ENCODE peak calls at places on chromosomes 2 and 18, in ten cellular contexts. B is tibial artery; F is B cell; N is PC-9; W is heart left ventricle; C is fibroblast of villous mesenchyme; L is CD4-positive, alpha-beta T cell; O is H9; A is progenitor cell of endocrine pancreas; V is ascending aorta. J is an unnamed sample.

GRCh38 chr2:6429210-6429986 is 436.3 kb downstream of the CMPK2 start:
- DNase-seq in O (no peak), C (no peak), A (no peak), B (no peak), F (no peak), W (no peak), N (no peak), L (no peak), V (no peak), J (no peak)

GRCh38 chr2:47159627-47160026 is 4.5 kb upstream of the STPG4 start:
- DNase-seq in B (no peak), O (no peak), V (no peak), A (no peak), L (no peak), N (no peak), F (no peak), C (no peak), W (no peak), J (no peak)

GRCh38 chr18:55732227-55733106 is 144.5 kb upstream of the TCF4 start:
- DNase-seq in B (no peak), A (no peak), V (no peak), F (no peak), O (no peak), W (no peak), N (no peak), C (peak; percentile 78), L (no peak), J (no peak)

GRCh38 chr2:233426619-233427342 is 72.5 kb downstream of the DGKD start:
- DNase-seq in V (no peak), N (peak; percentile 37), F (no peak), O (no peak), L (no peak), A (no peak), C (peak; percentile 69), W (no peak), B (no peak), J (no peak)

GRCh38 chr2:171172980-171173542 is 12.4 kb upstream of the TLK1 start:
- DNase-seq in C (peak; percentile 21), A (no peak), L (no peak), B (no peak), N (no peak), W (no peak), V (no peak), F (no peak), O (no peak), J (no peak)

GRCh38 chr2:238344035-238344434 is 23.7 kb downstream of the TRAF3IP1 start:
- DNase-seq in O (no peak), W (no peak), F (no peak), B (no peak), A (no peak), L (no peak), C (no peak), N (no peak), V (no peak), J (no peak)

GRCh38 chr2:102304268-102304667 is 7.1 kb upstream of the IL1RL1 start:
- DNase-seq in O (no peak), A (no peak), L (no peak), W (no peak), C (peak; percentile 36), N (no peak), F (no peak), B (no peak), V (no peak), J (no peak)

GRCh38 chr18:47265197-47265596 is 13.7 kb upstream of the SKOR2 start:
- DNase-seq in W (no peak), C (peak; percentile 14), O (no peak), F (no peak), B (no peak), N (no peak), L (no peak), V (no peak), A (no peak), J (no peak)

GRCh38 chr2:70527447-70528080 is 26.1 kb downstream of the TGFA start:
- DNase-seq in F (no peak), L (no peak), V (no peak), B (no peak), W (no peak), O (no peak), C (no peak), A (no peak), N (no peak), J (no peak)

GRCh38 chr2:223273995-223274394 is 222.0 kb downstream of the KCNE4 start:
- DNase-seq in F (no peak), O (no peak), N (no peak), L (no peak), A (no peak), C (no peak), V (no peak), B (no peak), W (no peak), J (no peak)
- TF ChIP-seq CTCF in F (no peak), O (no peak), N (no peak), L (no peak), A (no peak), C (no peak), V (no peak), B (no peak), W (no peak), J (no peak)

DNA sequence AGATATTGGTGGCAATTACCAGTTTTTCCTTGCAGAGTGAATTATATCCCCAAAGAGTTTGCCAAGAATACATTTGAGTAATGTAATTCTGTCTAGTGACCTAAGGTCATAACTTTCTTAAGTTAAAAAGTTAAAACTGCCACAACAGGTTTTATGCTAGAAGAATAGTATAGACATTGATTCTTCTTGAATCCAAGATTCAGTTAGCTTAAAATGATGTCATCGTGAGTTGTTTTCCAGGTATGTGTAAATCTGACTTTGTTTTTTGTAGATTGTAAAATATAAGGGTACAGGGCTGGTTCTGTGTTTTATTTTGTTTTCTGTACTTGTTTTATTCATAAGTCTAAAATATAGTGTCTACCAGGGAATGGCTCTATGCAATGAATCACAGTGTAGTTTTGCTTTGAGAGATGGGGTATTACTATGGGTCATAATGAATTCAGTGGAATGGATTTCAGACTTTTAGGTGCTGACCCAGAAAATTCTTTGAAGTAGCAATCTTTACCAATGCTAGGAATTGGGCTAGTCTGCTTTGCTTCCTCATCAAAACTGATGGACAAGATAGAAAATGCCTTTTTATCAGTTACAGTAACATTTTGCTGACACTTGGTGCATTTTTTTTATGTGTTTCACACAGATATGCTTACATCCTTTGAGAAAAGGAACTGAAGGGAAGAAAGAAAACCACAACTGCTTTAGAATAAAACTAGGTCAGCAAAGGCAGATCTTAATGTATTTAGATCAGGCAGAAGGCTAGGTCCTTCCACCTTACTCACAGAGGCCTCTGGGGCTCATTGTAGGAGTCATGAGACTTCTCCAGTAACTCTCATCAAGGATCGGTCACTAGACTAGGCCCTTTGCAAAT is 20.8 kb upstream of the MGAT5 start:
- DNase-seq in B (no peak), V (no peak), L (no peak), N (no peak), W (no peak), C (peak; percentile 67), A (no peak), F (no peak), O (no peak), J (peak; percentile 56)
- TF ChIP-seq CTCF in B (no peak), V (no peak), L (no peak), N (no peak), W (no peak), C (no peak), A (no peak), F (no peak), O (no peak), J (peak; percentile 57)

GRCh38 chr2:232324778-232325177 is 53.8 kb upstream of the ALPP start:
- DNase-seq in C (no peak), A (no peak), N (no peak), F (no peak), L (no peak), W (no peak), B (no peak), V (no peak), O (peak; percentile 14), J (no peak)

GRCh38 chr2:232328038-232328435 is 50.5 kb upstream of the ALPP start:
- DNase-seq in O (peak; percentile 30), B (no peak), L (no peak), V (no peak), C (no peak), F (no peak), N (no peak), A (no peak), W (no peak), J (peak; percentile 60)

GRCh38 chr2:232323328-232323650 is 55.3 kb upstream of the ALPP start:
- DNase-seq in L (no peak), W (no peak), C (no peak), V (no peak), F (no peak), A (no peak), N (no peak), O (no peak), B (no peak), J (no peak)

GRCh38 chr2:232327089-232328037 is 51.2 kb upstream of the ALPP start:
- DNase-seq in O (peak; percentile 91), C (peak; percentile 45), F (peak; percentile 65), N (peak; percentile 66), L (peak; percentile 84), B (peak; percentile 48), W (peak; percentile 56), A (peak; percentile 83), V (no peak), J (peak; percentile 78)

GRCh38 chr2:232325324-232326273 is 53.0 kb upstream of the ALPP start:
- DNase-seq in O (peak; percentile 73), F (no peak), A (peak; percentile 64), N (peak; percentile 64), W (peak; percentile 46), L (peak; percentile 42), B (peak; percentile 23), V (peak; percentile 8), C (peak; percentile 52), J (peak; percentile 58)
- TF ChIP-seq CTCF in O (peak; percentile 75), F (peak; percentile 75), A (peak; percentile 70), N (peak; percentile 79), W (peak; percentile 71), L (peak; percentile 74), B (peak; percentile 66), V (peak; percentile 54), C (peak; percentile 54), J (peak; percentile 43)

DNA sequence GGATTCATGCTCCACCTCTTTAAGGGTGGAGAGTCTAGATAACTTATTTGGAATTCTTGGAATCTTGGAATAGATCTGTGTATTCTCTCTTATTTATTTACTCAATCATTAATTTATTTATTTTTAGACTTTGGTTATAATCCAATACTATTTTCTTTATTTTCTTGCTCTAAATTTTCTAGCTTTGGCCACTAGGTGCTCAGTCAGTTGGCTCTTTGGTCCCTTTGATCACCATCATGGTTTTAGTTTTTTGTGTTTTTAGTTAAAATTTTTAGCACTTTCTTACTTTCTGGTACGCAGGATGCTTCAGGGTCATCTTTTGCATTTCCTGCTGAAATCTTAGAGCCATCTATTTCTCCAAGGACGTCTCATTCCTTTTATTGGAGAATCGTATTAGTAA is 5.2 kb upstream of the PLEK start:
- DNase-seq in V (no peak), L (no peak), W (no peak), C (no peak), N (no peak), O (no peak), B (no peak), F (no peak), A (no peak), J (no peak)
- TF ChIP-seq CTCF in V (no peak), L (no peak), W (no peak), C (peak; percentile 26), N (no peak), O (peak; percentile 49), B (no peak), F (peak; percentile 32), A (peak; percentile 20), J (no peak)

GRCh38 chr2:43035922-43036321 is 190.5 kb downstream of the ZFP36L2 start:
- DNase-seq in W (no peak), A (no peak), C (no peak), V (no peak), L (no peak), O (no peak), F (no peak), B (no peak), N (no peak), J (no peak)
- TF ChIP-seq CTCF in W (no peak), A (no peak), C (peak; percentile 17), V (no peak), L (no peak), O (no peak), F (no peak), B (no peak), N (peak; percentile 23), J (no peak)

J was measured in DND-41.